ENCODE peak calls at places on chromosomes 16 and 17, in six cellular contexts. One of them, this sample, is unnamed.

GRCh38 chr17:44005865-44006580 is 1.6 kb downstream of the NAGS start:
- DNase-seq in head of caudate nucleus: no peak
- DNase-seq in Right ventricle myocardium superior: peak
- DNase-seq in ACHN: no peak
- DNase-seq in activated naive CD4-positive, alpha-beta T cell: peak
- DNase-seq in nucleus accumbens: no peak
- DNase-seq in this sample: no peak

GRCh38 chr17:80894439-80894721 is 97.3 kb upstream of the CHMP6 start:
- DNase-seq in activated naive CD4-positive, alpha-beta T cell: no peak
- DNase-seq in head of caudate nucleus: no peak
- DNase-seq in ACHN: no peak
- DNase-seq in Right ventricle myocardium superior: no peak
- DNase-seq in nucleus accumbens: no peak
- DNase-seq in this sample: no peak

GRCh38 chr16:16014329-16015224 is 65.2 kb downstream of the ABCC1 start:
- DNase-seq in head of caudate nucleus: no peak
- DNase-seq in nucleus accumbens: no peak
- DNase-seq in activated naive CD4-positive, alpha-beta T cell: no peak
- DNase-seq in Right ventricle myocardium superior: peak
- DNase-seq in ACHN: no peak
- DNase-seq in this sample: no peak

GRCh38 chr17:12545877-12546513 is 119.7 kb upstream of the MYOCD start:
- DNase-seq in ACHN: peak
- DNase-seq in head of caudate nucleus: no peak
- DNase-seq in activated naive CD4-positive, alpha-beta T cell: no peak
- DNase-seq in nucleus accumbens: peak
- DNase-seq in Right ventricle myocardium superior: no peak
- DNase-seq in this sample: peak

GRCh38 chr17:49132699-49133364 is at the start of gene B4GALNT2:
- DNase-seq in activated naive CD4-positive, alpha-beta T cell: no peak
- DNase-seq in ACHN: peak
- DNase-seq in nucleus accumbens: no peak
- DNase-seq in Right ventricle myocardium superior: no peak
- DNase-seq in head of caudate nucleus: no peak
- DNase-seq in this sample: no peak

GRCh38 chr17:70774339-70775110 is 605.2 kb downstream of the KCNJ2 start:
- DNase-seq in ACHN: no peak
- DNase-seq in activated naive CD4-positive, alpha-beta T cell: no peak
- DNase-seq in nucleus accumbens: no peak
- DNase-seq in Right ventricle myocardium superior: no peak
- DNase-seq in head of caudate nucleus: no peak
- DNase-seq in this sample: no peak

GRCh38 chr16:86048882-86049585 is 150.1 kb downstream of the IRF8 start:
- DNase-seq in nucleus accumbens: no peak
- DNase-seq in ACHN: no peak
- DNase-seq in Right ventricle myocardium superior: no peak
- DNase-seq in head of caudate nucleus: no peak
- DNase-seq in activated naive CD4-positive, alpha-beta T cell: no peak
- DNase-seq in this sample: no peak

GRCh38 chr16:49605536-49606241 is 232.1 kb downstream of the C16orf78 start:
- DNase-seq in nucleus accumbens: no peak
- DNase-seq in activated naive CD4-positive, alpha-beta T cell: no peak
- DNase-seq in head of caudate nucleus: no peak
- DNase-seq in Right ventricle myocardium superior: no peak
- DNase-seq in ACHN: no peak
- DNase-seq in this sample: no peak

GRCh38 chr17:21095735-21096134 is 31.0 kb upstream of the DHRS7B start:
- DNase-seq in ACHN: no peak
- DNase-seq in head of caudate nucleus: no peak
- DNase-seq in Right ventricle myocardium superior: no peak
- DNase-seq in nucleus accumbens: no peak
- DNase-seq in activated naive CD4-positive, alpha-beta T cell: no peak
- DNase-seq in this sample: no peak

GRCh38 chr17:72165202-72165972 is 44.6 kb downstream of the SOX9 start:
- DNase-seq in Right ventricle myocardium superior: no peak
- DNase-seq in head of caudate nucleus: no peak
- DNase-seq in nucleus accumbens: no peak
- DNase-seq in ACHN: no peak
- DNase-seq in activated naive CD4-positive, alpha-beta T cell: no peak
- DNase-seq in this sample: no peak

GRCh38 chr17:30217054-30217453 is 18.4 kb downstream of the SLC6A4 start:
- DNase-seq in nucleus accumbens: no peak
- DNase-seq in Right ventricle myocardium superior: no peak
- DNase-seq in ACHN: no peak
- DNase-seq in head of caudate nucleus: no peak
- DNase-seq in activated naive CD4-positive, alpha-beta T cell: no peak
- DNase-seq in this sample: no peak

GRCh38 chr16:54933281-54934150 is 2.9 kb downstream of the IRX5 start:
- DNase-seq in activated naive CD4-positive, alpha-beta T cell: no peak
- DNase-seq in nucleus accumbens: no peak
- DNase-seq in ACHN: no peak
- DNase-seq in Right ventricle myocardium superior: no peak
- DNase-seq in head of caudate nucleus: no peak
- DNase-seq in this sample: no peak

GRCh38 chr16:11254913-11255736 is 879 bp downstream of the SOCS1 start:
- DNase-seq in head of caudate nucleus: peak
- DNase-seq in ACHN: peak
- DNase-seq in Right ventricle myocardium superior: peak
- DNase-seq in nucleus accumbens: no peak
- DNase-seq in activated naive CD4-positive, alpha-beta T cell: peak
- DNase-seq in this sample: peak

GRCh38 chr16:55622930-55623561 is 32.7 kb upstream of the SLC6A2 start:
- DNase-seq in activated naive CD4-positive, alpha-beta T cell: no peak
- DNase-seq in nucleus accumbens: no peak
- DNase-seq in Right ventricle myocardium superior: no peak
- DNase-seq in ACHN: no peak
- DNase-seq in head of caudate nucleus: no peak
- DNase-seq in this sample: no peak

GRCh38 chr16:85586360-85587145 is 26.6 kb upstream of the GSE1 start:
- DNase-seq in activated naive CD4-positive, alpha-beta T cell: no peak
- DNase-seq in head of caudate nucleus: peak
- DNase-seq in ACHN: no peak
- DNase-seq in nucleus accumbens: peak
- DNase-seq in Right ventricle myocardium superior: peak
- DNase-seq in this sample: no peak

GRCh38 chr16:12681653-12682052 is 122.0 kb downstream of the CPPED1 start:
- DNase-seq in ACHN: no peak
- DNase-seq in Right ventricle myocardium superior: no peak
- DNase-seq in head of caudate nucleus: no peak
- DNase-seq in activated naive CD4-positive, alpha-beta T cell: no peak
- DNase-seq in nucleus accumbens: no peak
- DNase-seq in this sample: no peak

GRCh38 chr16:27431773-27432599 is 30.0 kb downstream of the IL21R start:
- DNase-seq in Right ventricle myocardium superior: no peak
- DNase-seq in ACHN: no peak
- DNase-seq in activated naive CD4-positive, alpha-beta T cell: no peak
- DNase-seq in head of caudate nucleus: peak
- DNase-seq in nucleus accumbens: no peak
- DNase-seq in this sample: no peak

GRCh38 chr16:27789595-27790241 is 239.8 kb downstream of the KATNIP start:
- DNase-seq in ACHN: no peak
- DNase-seq in head of caudate nucleus: no peak
- DNase-seq in Right ventricle myocardium superior: no peak
- DNase-seq in nucleus accumbens: no peak
- DNase-seq in activated naive CD4-positive, alpha-beta T cell: no peak
- DNase-seq in this sample: no peak

GRCh38 chr17:35368086-35368824 is 5.2 kb downstream of the SLFN11 start:
- DNase-seq in Right ventricle myocardium superior: no peak
- DNase-seq in head of caudate nucleus: no peak
- DNase-seq in nucleus accumbens: peak
- DNase-seq in ACHN: no peak
- DNase-seq in activated naive CD4-positive, alpha-beta T cell: no peak
- DNase-seq in this sample: no peak